ENCODE peak calls at places on chromosomes 3 and 15, in five cellular contexts. Q is GM12878, D is hepatocyte, H is endodermal cell, S is upper lobe of right lung. C is an unnamed sample.

GRCh38 chr3:141646760-141647561 is 91.1 kb upstream of the RNF7 start:
- DNase-seq in Q (no peak), D (peak; percentile 26), H (peak; percentile 79), S (no peak), C (no peak)

GRCh38 chr15:71713191-71713798 is 97.1 kb upstream of the NR2E3 start:
- DNase-seq in Q (no peak), D (no peak), H (peak; percentile 36), S (no peak), C (no peak)

GRCh38 chr3:144636833-144637232 is 665.2 kb downstream of the DIPK2A start:
- DNase-seq in Q (no peak), D (peak; percentile 62), H (peak; percentile 85), S (no peak), C (no peak)

GRCh38 chr3:128548426-128549282 is 55.7 kb upstream of the GATA2 start:
- DNase-seq in Q (no peak), D (no peak), H (no peak), S (peak; percentile 36), C (no peak)

GRCh38 chr3:55320928-55321327 is 166.2 kb downstream of the WNT5A start:
- DNase-seq in Q (no peak), D (no peak), H (no peak), S (no peak), C (no peak)

GRCh38 chr3:49668861-49669260 is 5.3 kb upstream of the APEH start:
- DNase-seq in Q (no peak), D (peak; percentile 32), H (no peak), S (no peak), C (no peak)

GRCh38 chr3:170440346-170440745 is 21.7 kb downstream of the CLDN11 start:
- DNase-seq in Q (no peak), D (no peak), H (no peak), S (no peak), C (no peak)

GRCh38 chr3:148329481-148330220 is 368.1 kb upstream of the AGTR1 start:
- DNase-seq in Q (no peak), D (no peak), H (no peak), S (no peak), C (no peak)

GRCh38 chr15:99015677-99016568 is 8.3 kb upstream of the PGPEP1L start:
- DNase-seq in Q (no peak), D (no peak), H (peak; percentile 79), S (peak; percentile 72), C (no peak)

GRCh38 chr3:10883478-10884234 is 67.6 kb downstream of the SLC6A11 start:
- DNase-seq in Q (no peak), D (peak; percentile 30), H (peak; percentile 77), S (no peak), C (no peak)

GRCh38 chr3:81299486-81299885 is 462.0 kb downstream of the GBE1 start:
- DNase-seq in Q (no peak), D (no peak), H (no peak), S (no peak), C (no peak)

GRCh38 chr3:156859578-156859977 is 33.4 kb downstream of the LEKR1 start:
- DNase-seq in Q (no peak), D (no peak), H (no peak), S (no peak), C (no peak)

GRCh38 chr3:46027736-46028397 is 584 bp upstream of the XCR1 start:
- DNase-seq in Q (no peak), D (peak; percentile 50), H (no peak), S (no peak), C (no peak)

GRCh38 chr3:31448882-31449243 is 83.9 kb upstream of the STT3B start:
- DNase-seq in Q (no peak), D (no peak), H (no peak), S (no peak), C (no peak)

GRCh38 chr3:10614160-10614559 is 108.8 kb upstream of the ATP2B2 start:
- DNase-seq in Q (no peak), D (no peak), H (no peak), S (no peak), C (no peak)

GRCh38 chr3:39056151-39056550 is 4.3 kb downstream of the WDR48 start:
- DNase-seq in Q (no peak), D (no peak), H (no peak), S (no peak), C (no peak)

GRCh38 chr3:12201813-12202212 is 43.1 kb upstream of the TIMP4 start:
- DNase-seq in Q (no peak), D (no peak), H (no peak), S (no peak), C (no peak)

GRCh38 chr15:47950447-47950846 is 170.3 kb upstream of the SLC24A5 start:
- DNase-seq in Q (no peak), D (no peak), H (no peak), S (no peak), C (no peak)

GRCh38 chr3:108103971-108104797 is 13.4 kb upstream of the CD47 start:
- DNase-seq in Q (no peak), D (no peak), H (no peak), S (no peak), C (no peak)

GRCh38 chr15:34318277-34319079 is 19.1 kb downstream of the SLC12A6 start:
- DNase-seq in Q (no peak), D (peak; percentile 82), H (peak; percentile 78), S (no peak), C (no peak)

GRCh38 chr15:70147178-70147760 is 49.6 kb upstream of the TLE3 start:
- DNase-seq in Q (no peak), D (no peak), H (no peak), S (no peak), C (no peak)

GRCh38 chr3:18725668-18726407 is 300.7 kb upstream of the SATB1 start:
- DNase-seq in Q (no peak), D (peak; percentile 9), H (no peak), S (no peak), C (no peak)

GRCh38 chr3:16932877-16933276 is 48.1 kb downstream of the PLCL2 start:
- DNase-seq in Q (no peak), D (no peak), H (no peak), S (no peak), C (no peak)

GRCh38 chr3:129195731-129196256 is 12.1 kb upstream of the CNBP start:
- DNase-seq in Q (no peak), D (peak; percentile 64), H (no peak), S (no peak), C (no peak)

GRCh38 chr3:194757629-194758028 is 71.9 kb downstream of the FAM43A start:
- DNase-seq in Q (no peak), D (no peak), H (no peak), S (no peak), C (no peak)

GRCh38 chr3:152595975-152596832 is 238.7 kb upstream of the P2RY1 start:
- DNase-seq in Q (peak; percentile 88), D (peak; percentile 34), H (no peak), S (no peak), C (peak; percentile 78)

GRCh38 chr3:138960417-138960852 is 13.4 kb downstream of the FOXL2NB start:
- DNase-seq in Q (no peak), D (no peak), H (no peak), S (no peak), C (no peak)
- H3K4me3 ChIP-seq in Q (no peak overlapping the region), D (no peak overlapping the region), H (no peak overlapping the region), S (no peak overlapping the region), C (no peak overlapping the region)

GRCh38 chr15:60551781-60552161 is 72.8 kb upstream of the ICE2 start:
- DNase-seq in Q (no peak), D (no peak), H (no peak), S (no peak), C (no peak)
- TF ChIP-seq CTCF in Q (peak; percentile 31), D (no peak), H (peak; percentile 46), S (no peak), C (peak; percentile 21)

DNA sequence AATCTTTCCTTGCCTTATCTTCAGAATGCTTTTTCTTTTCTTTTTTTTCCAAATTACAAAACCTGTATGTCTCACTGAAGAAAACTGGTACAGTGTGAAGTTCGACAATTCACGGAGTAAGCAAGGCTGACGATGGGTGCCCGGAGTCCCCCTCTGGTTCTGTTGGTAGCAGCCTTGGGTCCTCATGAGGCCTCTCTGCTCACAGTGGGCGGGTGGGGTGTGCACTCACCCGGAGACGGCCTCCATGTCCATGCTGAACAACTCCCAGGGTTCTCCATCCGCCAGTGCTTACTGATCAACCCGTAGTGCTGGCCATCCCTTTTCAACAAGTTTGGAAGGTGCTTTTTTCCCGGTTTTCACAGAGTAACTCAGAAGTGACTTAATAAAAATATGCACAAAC is 23.5 kb downstream of the LRRK1 start:
- DNase-seq in Q (no peak), D (no peak), H (no peak), S (no peak), C (no peak)
- H3K4me3 ChIP-seq in Q (no peak overlapping the region), D (no peak overlapping the region), H (no peak overlapping the region), S (no peak overlapping the region), C (peak overlapping the region; percentile 6)

DNA sequence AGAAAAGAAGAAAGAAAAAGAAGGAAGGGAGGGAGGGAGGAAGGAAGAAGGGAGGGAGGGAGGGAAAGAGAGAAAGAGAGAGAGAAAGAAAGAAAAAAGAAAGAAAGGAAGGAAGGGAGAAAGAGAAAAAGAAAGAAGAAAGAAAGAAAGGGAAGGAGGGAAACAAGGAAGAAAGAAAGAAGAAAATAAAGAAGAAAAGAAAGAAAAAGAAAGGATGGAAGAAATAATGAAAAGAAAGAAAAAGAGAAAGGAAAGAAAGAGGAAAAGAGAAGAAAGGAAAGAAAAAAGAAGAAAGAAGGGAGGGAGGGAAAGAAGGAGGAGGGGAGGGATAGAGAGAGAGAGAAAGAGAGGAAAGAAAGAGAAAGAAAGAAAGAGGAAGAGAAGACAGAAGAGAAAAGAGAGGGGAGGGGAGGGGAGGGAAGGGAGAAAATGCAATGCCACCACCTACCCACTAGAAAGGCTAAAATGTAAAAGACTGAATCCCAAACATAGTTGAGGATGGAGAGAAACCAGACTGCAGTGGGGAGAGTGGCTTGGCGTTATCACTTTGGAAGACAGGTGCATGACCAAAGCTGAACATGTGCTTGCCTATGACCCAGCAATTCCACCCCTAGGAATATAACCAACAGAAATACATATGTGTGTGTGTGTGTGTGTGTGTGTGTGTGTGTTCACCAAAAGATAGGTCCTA is 66.9 kb upstream of the KLF13 start:
- DNase-seq in Q (no peak), D (no peak), H (no peak), S (no peak), C (no peak)
- TF ChIP-seq CTCF in Q (no peak), D (no peak), H (no peak), S (no peak), C (no peak)

GRCh38 chr3:42066516-42067181 is 24.5 kb upstream of the TRAK1 start:
- DNase-seq in Q (no peak), D (no peak), H (peak; percentile 59), S (no peak), C (no peak)
- H3K4me3 ChIP-seq in Q (peak overlapping the region; percentile 48), D (no peak overlapping the region), H (no peak overlapping the region), S (no peak overlapping the region), C (no peak overlapping the region)

DNA sequence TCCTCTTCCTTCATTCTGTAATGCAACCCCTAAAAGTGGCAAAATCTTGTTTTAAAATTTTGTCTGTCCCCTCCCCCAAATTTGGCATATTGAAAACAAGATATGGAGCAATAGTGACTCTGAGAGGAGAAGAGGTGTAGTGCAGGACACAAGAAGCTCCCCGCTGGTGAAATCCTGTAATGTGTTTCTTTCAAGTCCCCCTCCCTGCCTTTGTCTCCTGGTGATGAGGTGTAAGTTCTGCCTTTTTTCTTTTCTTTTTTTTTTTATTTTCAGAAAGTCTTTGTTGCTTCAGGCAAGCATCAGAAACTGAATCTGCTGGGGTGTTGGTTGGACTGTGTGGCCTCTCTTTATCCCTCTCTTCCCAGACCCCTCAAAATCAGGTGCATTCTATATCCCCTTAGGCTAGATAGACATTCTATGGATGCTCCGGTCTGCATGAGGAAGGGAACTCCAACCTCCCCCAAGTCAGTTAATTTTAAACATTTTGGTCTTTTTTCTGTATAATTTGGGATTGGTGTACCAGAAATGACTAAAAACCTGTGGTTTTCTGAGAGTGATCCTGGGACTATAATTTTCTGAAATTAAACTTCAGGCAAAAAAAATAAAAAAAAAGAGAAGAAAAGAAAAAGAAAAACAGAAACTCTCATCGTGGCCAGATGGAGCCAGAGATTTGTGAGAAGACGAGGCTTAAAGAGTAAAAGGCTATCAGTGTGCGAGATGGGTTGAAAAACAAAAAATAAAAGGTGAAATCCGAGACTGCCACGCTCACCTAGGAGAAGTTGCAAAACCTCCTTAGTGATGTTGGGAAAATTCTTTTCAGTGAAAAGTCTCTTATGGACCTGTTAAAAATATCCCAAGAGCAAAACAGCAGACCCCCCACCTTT is 21.4 kb downstream of the ACKR2 start:
- DNase-seq in Q (no peak), D (peak; percentile 68), H (peak; percentile 70), S (no peak), C (no peak)
- TF ChIP-seq CTCF in Q (peak; percentile 29), D (peak; percentile 60), H (peak; percentile 87), S (peak; percentile 51), C (peak; percentile 43)

C was measured in GM12864.